ENCODE peak calls at places on chromosomes 5 and 9, in eight cellular contexts. One of them, this sample, is unnamed.

GRCh38 chr5:140239939-140240700 is 62.8 kb downstream of the PFDN1 start:
- DNase-seq in A549: peak; percentile 76
- DNase-seq in gastrocnemius medialis: peak; percentile 62
- DNase-seq in esophagus squamous epithelium: no peak
- DNase-seq in K562: peak; percentile 74
- DNase-seq in IMR-90: peak; percentile 66
- DNase-seq in sigmoid colon: peak; percentile 81
- DNase-seq in lower leg skin: no peak
- DNase-seq in this sample: peak; percentile 62

GRCh38 chr5:125140220-125140619 is 393.8 kb upstream of the ZNF608 start:
- DNase-seq in A549: no peak
- DNase-seq in gastrocnemius medialis: no peak
- DNase-seq in esophagus squamous epithelium: no peak
- DNase-seq in K562: no peak
- DNase-seq in IMR-90: peak; percentile 45
- DNase-seq in sigmoid colon: no peak
- DNase-seq in lower leg skin: no peak
- DNase-seq in this sample: no peak

GRCh38 chr9:35756275-35756742 is 2.2 kb upstream of the MSMP start:
- DNase-seq in A549: no peak
- DNase-seq in gastrocnemius medialis: no peak
- DNase-seq in esophagus squamous epithelium: no peak
- DNase-seq in K562: peak; percentile 84
- DNase-seq in IMR-90: no peak
- DNase-seq in sigmoid colon: peak; percentile 87
- DNase-seq in lower leg skin: no peak
- DNase-seq in this sample: no peak

GRCh38 chr9:113854310-113854709 is 21.8 kb upstream of the ZNF618 start:
- DNase-seq in A549: no peak
- DNase-seq in gastrocnemius medialis: no peak
- DNase-seq in esophagus squamous epithelium: no peak
- DNase-seq in K562: no peak
- DNase-seq in IMR-90: no peak
- DNase-seq in sigmoid colon: no peak
- DNase-seq in lower leg skin: no peak
- DNase-seq in this sample: no peak

GRCh38 chr9:22238809-22239684 is 207.6 kb upstream of the DMRTA1 start:
- DNase-seq in A549: peak; percentile 74
- DNase-seq in gastrocnemius medialis: no peak
- DNase-seq in esophagus squamous epithelium: no peak
- DNase-seq in K562: no peak
- DNase-seq in IMR-90: peak; percentile 63
- DNase-seq in sigmoid colon: no peak
- DNase-seq in lower leg skin: no peak
- DNase-seq in this sample: no peak

GRCh38 chr5:76737131-76737556 is 21.2 kb downstream of the F2R start:
- DNase-seq in A549: no peak
- DNase-seq in gastrocnemius medialis: no peak
- DNase-seq in esophagus squamous epithelium: no peak
- DNase-seq in K562: peak; percentile 29
- DNase-seq in IMR-90: no peak
- DNase-seq in sigmoid colon: no peak
- DNase-seq in lower leg skin: no peak
- DNase-seq in this sample: no peak

GRCh38 chr5:153835891-153836515 is 202.7 kb downstream of the FAM114A2 start:
- DNase-seq in A549: no peak
- DNase-seq in gastrocnemius medialis: no peak
- DNase-seq in esophagus squamous epithelium: no peak
- DNase-seq in K562: no peak
- DNase-seq in IMR-90: no peak
- DNase-seq in sigmoid colon: no peak
- DNase-seq in lower leg skin: no peak
- DNase-seq in this sample: no peak

GRCh38 chr5:93621340-93621872 is 38.4 kb downstream of the NR2F1 start:
- DNase-seq in A549: peak; percentile 89
- DNase-seq in gastrocnemius medialis: peak; percentile 40
- DNase-seq in esophagus squamous epithelium: no peak
- DNase-seq in K562: no peak
- DNase-seq in IMR-90: peak; percentile 70
- DNase-seq in sigmoid colon: peak; percentile 89
- DNase-seq in lower leg skin: no peak
- DNase-seq in this sample: peak; percentile 77

GRCh38 chr9:37446401-37446800 is 18.8 kb downstream of the ZBTB5 start:
- DNase-seq in A549: no peak
- DNase-seq in gastrocnemius medialis: no peak
- DNase-seq in esophagus squamous epithelium: no peak
- DNase-seq in K562: no peak
- DNase-seq in IMR-90: no peak
- DNase-seq in sigmoid colon: no peak
- DNase-seq in lower leg skin: no peak
- DNase-seq in this sample: no peak

GRCh38 chr5:147973086-147973485 is 66.7 kb upstream of the C5orf46 start:
- DNase-seq in A549: no peak
- DNase-seq in gastrocnemius medialis: no peak
- DNase-seq in esophagus squamous epithelium: no peak
- DNase-seq in K562: no peak
- DNase-seq in IMR-90: no peak
- DNase-seq in sigmoid colon: no peak
- DNase-seq in lower leg skin: no peak
- DNase-seq in this sample: no peak

GRCh38 chr5:15500326-15500958 is 462 bp downstream of the FBXL7 start:
- DNase-seq in A549: peak; percentile 32
- DNase-seq in gastrocnemius medialis: peak; percentile 54
- DNase-seq in esophagus squamous epithelium: no peak
- DNase-seq in K562: no peak
- DNase-seq in IMR-90: peak; percentile 25
- DNase-seq in sigmoid colon: peak; percentile 81
- DNase-seq in lower leg skin: peak; percentile 40
- DNase-seq in this sample: peak; percentile 64

GRCh38 chr9:110995511-110996340 is 42.5 kb downstream of the LPAR1 start:
- DNase-seq in A549: no peak
- DNase-seq in gastrocnemius medialis: no peak
- DNase-seq in esophagus squamous epithelium: no peak
- DNase-seq in K562: no peak
- DNase-seq in IMR-90: peak; percentile 54
- DNase-seq in sigmoid colon: no peak
- DNase-seq in lower leg skin: no peak
- DNase-seq in this sample: no peak

GRCh38 chr5:139862313-139862712 is 66.7 kb downstream of the PSD2 start:
- DNase-seq in A549: no peak
- DNase-seq in gastrocnemius medialis: no peak
- DNase-seq in esophagus squamous epithelium: no peak
- DNase-seq in K562: peak; percentile 20
- DNase-seq in IMR-90: peak; percentile 7
- DNase-seq in sigmoid colon: no peak
- DNase-seq in lower leg skin: no peak
- DNase-seq in this sample: no peak

GRCh38 chr9:77772641-77773040 is 124.5 kb upstream of the GNA14 start:
- DNase-seq in A549: no peak
- DNase-seq in gastrocnemius medialis: no peak
- DNase-seq in esophagus squamous epithelium: no peak
- DNase-seq in K562: no peak
- DNase-seq in IMR-90: no peak
- DNase-seq in sigmoid colon: no peak
- DNase-seq in lower leg skin: no peak
- DNase-seq in this sample: no peak

GRCh38 chr5:77379558-77380061 is 112.5 kb downstream of the WDR41 start:
- DNase-seq in A549: no peak
- DNase-seq in gastrocnemius medialis: no peak
- DNase-seq in esophagus squamous epithelium: no peak
- DNase-seq in K562: no peak
- DNase-seq in IMR-90: no peak
- DNase-seq in sigmoid colon: no peak
- DNase-seq in lower leg skin: no peak
- DNase-seq in this sample: no peak

GRCh38 chr5:78795757-78796156 is 147.2 kb upstream of the LHFPL2 start:
- DNase-seq in A549: peak; percentile 62
- DNase-seq in gastrocnemius medialis: no peak
- DNase-seq in esophagus squamous epithelium: no peak
- DNase-seq in K562: no peak
- DNase-seq in IMR-90: no peak
- DNase-seq in sigmoid colon: no peak
- DNase-seq in lower leg skin: no peak
- DNase-seq in this sample: no peak

GRCh38 chr9:129281506-129282145 is 103.6 kb upstream of the IER5L start:
- DNase-seq in A549: no peak
- DNase-seq in gastrocnemius medialis: peak; percentile 2
- DNase-seq in esophagus squamous epithelium: no peak
- DNase-seq in K562: no peak
- DNase-seq in IMR-90: no peak
- DNase-seq in sigmoid colon: peak; percentile 58
- DNase-seq in lower leg skin: no peak
- DNase-seq in this sample: no peak

GRCh38 chr9:129275626-129276247 is 97.7 kb upstream of the IER5L start:
- DNase-seq in A549: no peak
- DNase-seq in gastrocnemius medialis: no peak
- DNase-seq in esophagus squamous epithelium: no peak
- DNase-seq in K562: no peak
- DNase-seq in IMR-90: peak; percentile 11
- DNase-seq in sigmoid colon: peak; percentile 29
- DNase-seq in lower leg skin: no peak
- DNase-seq in this sample: no peak

GRCh38 chr9:129280236-129281231 is 102.5 kb upstream of the IER5L start:
- DNase-seq in A549: no peak
- DNase-seq in gastrocnemius medialis: peak; percentile 4
- DNase-seq in esophagus squamous epithelium: no peak
- DNase-seq in K562: no peak
- DNase-seq in IMR-90: no peak
- DNase-seq in sigmoid colon: peak; percentile 58
- DNase-seq in lower leg skin: no peak
- DNase-seq in this sample: no peak

GRCh38 chr9:129276486-129277260 is 98.6 kb upstream of the IER5L start:
- DNase-seq in A549: no peak
- DNase-seq in gastrocnemius medialis: no peak
- DNase-seq in esophagus squamous epithelium: no peak
- DNase-seq in K562: no peak
- DNase-seq in IMR-90: no peak
- DNase-seq in sigmoid colon: peak; percentile 48
- DNase-seq in lower leg skin: no peak
- DNase-seq in this sample: peak; percentile 10

GRCh38 chr9:129278391-129279237 is 100.6 kb upstream of the IER5L start:
- DNase-seq in A549: peak; percentile 36
- DNase-seq in gastrocnemius medialis: no peak
- DNase-seq in esophagus squamous epithelium: no peak
- DNase-seq in K562: peak; percentile 34
- DNase-seq in IMR-90: no peak
- DNase-seq in sigmoid colon: peak; percentile 54
- DNase-seq in lower leg skin: peak; percentile 53
- DNase-seq in this sample: peak; percentile 14
- TF ChIP-seq POLR2A in A549: no peak
- TF ChIP-seq POLR2A in gastrocnemius medialis: no peak
- TF ChIP-seq POLR2A in esophagus squamous epithelium: no peak
- TF ChIP-seq POLR2A in K562: no peak
- TF ChIP-seq POLR2A in IMR-90: no peak
- TF ChIP-seq POLR2A in sigmoid colon: no peak
- TF ChIP-seq POLR2A in lower leg skin: no peak
- TF ChIP-seq POLR2A in this sample: no peak

GRCh38 chr9:26266111-26266791 is 588.0 kb upstream of the TUSC1 start:
- DNase-seq in A549: no peak
- DNase-seq in gastrocnemius medialis: no peak
- DNase-seq in esophagus squamous epithelium: no peak
- DNase-seq in K562: no peak
- DNase-seq in IMR-90: no peak
- DNase-seq in sigmoid colon: no peak
- DNase-seq in lower leg skin: no peak
- DNase-seq in this sample: no peak
- TF ChIP-seq CTCF in A549: no peak
- TF ChIP-seq CTCF in gastrocnemius medialis: no peak
- TF ChIP-seq CTCF in esophagus squamous epithelium: no peak
- TF ChIP-seq CTCF in K562: no peak
- TF ChIP-seq CTCF in IMR-90: no peak
- TF ChIP-seq CTCF in sigmoid colon: no peak
- TF ChIP-seq CTCF in lower leg skin: no peak
- TF ChIP-seq CTCF in this sample: no peak

DNA sequence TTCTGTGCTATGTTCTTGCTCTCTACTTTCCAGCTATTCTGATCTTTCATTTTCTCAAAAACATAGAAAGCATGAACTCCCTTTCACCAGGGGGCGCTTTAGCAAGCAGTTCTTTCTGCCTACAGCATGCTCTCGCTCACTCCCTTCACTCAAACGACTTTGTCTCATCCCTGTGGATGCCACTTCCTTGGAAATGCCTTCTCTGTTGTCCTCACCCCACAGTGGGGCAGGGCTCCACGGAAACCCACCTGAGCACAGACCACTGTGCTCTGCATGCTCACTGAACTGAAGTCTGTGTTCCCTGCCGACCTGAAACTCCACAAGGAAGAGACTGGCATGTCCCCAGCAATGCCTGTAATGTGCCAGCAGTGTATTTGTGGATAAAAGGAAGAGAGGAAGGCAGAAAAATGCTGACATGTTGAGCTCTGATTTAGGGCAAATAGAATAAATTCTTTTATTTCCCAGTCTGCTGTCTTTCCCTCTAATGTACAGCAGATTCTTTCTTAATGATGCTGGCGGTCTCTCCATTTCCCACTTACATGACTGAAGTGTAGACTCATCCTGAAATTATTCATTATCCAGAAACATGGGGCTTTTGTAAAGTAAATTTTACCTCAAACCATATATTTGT is 4.9 kb upstream of the ROR2 start:
- DNase-seq in A549: peak; percentile 69
- DNase-seq in gastrocnemius medialis: no peak
- DNase-seq in esophagus squamous epithelium: no peak
- DNase-seq in K562: peak; percentile 84
- DNase-seq in IMR-90: peak; percentile 91
- DNase-seq in sigmoid colon: peak; percentile 81
- DNase-seq in lower leg skin: peak; percentile 32
- DNase-seq in this sample: peak; percentile 69
- H3K4me3 ChIP-seq in A549: no peak overlapping the region
- H3K4me3 ChIP-seq in gastrocnemius medialis: no peak overlapping the region
- H3K4me3 ChIP-seq in esophagus squamous epithelium: no peak overlapping the region
- H3K4me3 ChIP-seq in K562: no peak overlapping the region
- H3K4me3 ChIP-seq in IMR-90: peak overlapping the region; percentile 32
- H3K4me3 ChIP-seq in sigmoid colon: peak overlapping the region; percentile 24
- H3K4me3 ChIP-seq in lower leg skin: no peak overlapping the region
- H3K4me3 ChIP-seq in this sample: no peak overlapping the region

GRCh38 chr5:61160497-61160896 is 1.8 kb downstream of the SMIM15 start:
- DNase-seq in A549: no peak
- DNase-seq in gastrocnemius medialis: no peak
- DNase-seq in esophagus squamous epithelium: no peak
- DNase-seq in K562: peak; percentile 25
- DNase-seq in IMR-90: no peak
- DNase-seq in sigmoid colon: no peak
- DNase-seq in lower leg skin: no peak
- DNase-seq in this sample: no peak

GRCh38 chr5:61163905-61164304 is 1.6 kb upstream of the SMIM15 start:
- DNase-seq in A549: no peak
- DNase-seq in gastrocnemius medialis: no peak
- DNase-seq in esophagus squamous epithelium: no peak
- DNase-seq in K562: no peak
- DNase-seq in IMR-90: no peak
- DNase-seq in sigmoid colon: no peak
- DNase-seq in lower leg skin: no peak
- DNase-seq in this sample: no peak

GRCh38 chr5:61162832-61163567 is 732 bp upstream of the SMIM15 start:
- DNase-seq in A549: peak; percentile 70
- DNase-seq in gastrocnemius medialis: no peak
- DNase-seq in esophagus squamous epithelium: no peak
- DNase-seq in K562: peak; percentile 53
- DNase-seq in IMR-90: peak; percentile 36
- DNase-seq in sigmoid colon: no peak
- DNase-seq in lower leg skin: no peak
- DNase-seq in this sample: no peak

GRCh38 chr5:61159841-61160240 is 2.4 kb downstream of the SMIM15 start:
- DNase-seq in A549: no peak
- DNase-seq in gastrocnemius medialis: no peak
- DNase-seq in esophagus squamous epithelium: no peak
- DNase-seq in K562: peak; percentile 57
- DNase-seq in IMR-90: no peak
- DNase-seq in sigmoid colon: no peak
- DNase-seq in lower leg skin: no peak
- DNase-seq in this sample: no peak

GRCh38 chr5:61162010-61162831 is at the start of gene SMIM15:
- DNase-seq in A549: peak; percentile 94
- DNase-seq in gastrocnemius medialis: peak; percentile 85
- DNase-seq in esophagus squamous epithelium: peak; percentile 43
- DNase-seq in K562: peak; percentile 95
- DNase-seq in IMR-90: peak; percentile 87
- DNase-seq in sigmoid colon: peak; percentile 93
- DNase-seq in lower leg skin: peak; percentile 81
- DNase-seq in this sample: peak; percentile 76
- TF ChIP-seq POLR2A in A549: peak; percentile 73
- TF ChIP-seq POLR2A in gastrocnemius medialis: peak; percentile 42
- TF ChIP-seq POLR2A in esophagus squamous epithelium: peak; percentile 10
- TF ChIP-seq POLR2A in K562: peak; percentile 92
- TF ChIP-seq POLR2A in IMR-90: peak; percentile 70
- TF ChIP-seq POLR2A in sigmoid colon: peak; percentile 49
- TF ChIP-seq POLR2A in lower leg skin: no peak
- TF ChIP-seq POLR2A in this sample: peak; percentile 47

This sample was measured in uterus.